ENCODE peak calls at places on chromosomes 11 and 22, in ten cellular contexts. X is Peyer's patch, Z is body of pancreas, H is sigmoid colon, D is heart left ventricle, T is A549, G is HCT116, W is GM12891, O is stomach, N is transverse colon. A is an unnamed sample.
A peak's percentile ranks its signal among the peaks of the same experiment; 100 is the strongest.

GRCh38 chr11:2522636-2523255 is 77.9 kb downstream of the KCNQ1 start:
- DNase-seq in X (peak; percentile 37), Z (peak; percentile 12), H (peak; percentile 50), D (peak; percentile 7), T (no peak), G (no peak), W (peak; percentile 5), O (peak; percentile 20), N (peak; percentile 4), A (no peak)

GRCh38 chr11:64263021-64263946 is 12.0 kb downstream of the PLCB3 start:
- DNase-seq in X (no peak), Z (no peak), H (no peak), D (no peak), T (no peak), G (no peak), W (no peak), O (no peak), N (no peak), A (no peak)

GRCh38 chr11:14374922-14375630 is 16.1 kb upstream of the RRAS2 start:
- DNase-seq in X (no peak), Z (no peak), H (no peak), D (no peak), T (peak; percentile 30), G (no peak), W (no peak), O (no peak), N (no peak), A (peak; percentile 8)

GRCh38 chr11:12890476-12890875 is 118.6 kb upstream of the RASSF10 start:
- DNase-seq in X (no peak), Z (no peak), H (no peak), D (no peak), T (no peak), G (no peak), W (no peak), O (no peak), N (no peak), A (no peak)

GRCh38 chr22:20037419-20037818 is 16.5 kb downstream of the TANGO2 start:
- DNase-seq in X (no peak), Z (no peak), H (no peak), D (no peak), T (no peak), G (no peak), W (no peak), O (no peak), N (no peak), A (no peak)

GRCh38 chr11:45485070-45485716 is 180.2 kb downstream of the CHST1 start:
- DNase-seq in X (no peak), Z (no peak), H (peak; percentile 28), D (no peak), T (no peak), G (peak; percentile 4), W (no peak), O (peak; percentile 9), N (no peak), A (no peak)

GRCh38 chr22:40668611-40669390 is 10.5 kb upstream of the MCHR1 start:
- DNase-seq in X (no peak), Z (no peak), H (no peak), D (no peak), T (peak; percentile 70), G (peak; percentile 31), W (no peak), O (no peak), N (no peak), A (no peak)

GRCh38 chr22:29773233-29773632 is 6.1 kb downstream of the UQCR10 start:
- DNase-seq in X (no peak), Z (no peak), H (no peak), D (no peak), T (peak; percentile 31), G (peak; percentile 36), W (no peak), O (no peak), N (no peak), A (no peak)

GRCh38 chr11:121711900-121712424 is 259.2 kb upstream of the SORL1-AS1 start:
- DNase-seq in X (no peak), Z (no peak), H (no peak), D (no peak), T (no peak), G (no peak), W (no peak), O (no peak), N (no peak), A (no peak)

GRCh38 chr11:34869425-34869824 is 46.8 kb downstream of the APIP start:
- DNase-seq in X (no peak), Z (no peak), H (no peak), D (no peak), T (peak; percentile 18), G (no peak), W (no peak), O (no peak), N (no peak), A (peak; percentile 10)

GRCh38 chr11:30586251-30587144 is at the start of gene MPPED2:
- DNase-seq in X (no peak), Z (peak; percentile 58), H (peak; percentile 77), D (peak; percentile 61), T (peak; percentile 25), G (no peak), W (peak; percentile 71), O (no peak), N (peak; percentile 25), A (no peak)

GRCh38 chr11:695606-696381 is at the start of gene TMEM80:
- DNase-seq in X (peak; percentile 100), Z (peak; percentile 99), H (peak; percentile 100), D (peak; percentile 99), T (peak; percentile 98), G (peak; percentile 96), W (peak; percentile 73), O (peak; percentile 100), N (peak; percentile 99), A (peak; percentile 97)

GRCh38 chr11:697028-697491 is 1.4 kb downstream of the TMEM80 start:
- DNase-seq in X (no peak), Z (peak; percentile 39), H (no peak), D (no peak), T (no peak), G (no peak), W (no peak), O (no peak), N (no peak), A (no peak)

GRCh38 chr11:694563-695331 is at the start of gene DEAF1:
- DNase-seq in X (peak; percentile 99), Z (peak; percentile 99), H (peak; percentile 99), D (peak; percentile 99), T (peak; percentile 97), G (peak; percentile 96), W (peak; percentile 80), O (peak; percentile 99), N (peak; percentile 99), A (peak; percentile 99)

GRCh38 chr11:693887-694562 is 997 bp downstream of the DEAF1 start:
- DNase-seq in X (peak; percentile 74), Z (peak; percentile 61), H (peak; percentile 79), D (peak; percentile 44), T (no peak), G (no peak), W (no peak), O (no peak), N (peak; percentile 69), A (no peak)

GRCh38 chr11:695332-695605 is 247 bp upstream of the DEAF1 start:
- DNase-seq in X (no peak), Z (no peak), H (no peak), D (no peak), T (no peak), G (no peak), W (no peak), O (no peak), N (no peak), A (no peak)
- TF ChIP-seq POLR2A in X (no peak), Z (no peak), H (no peak), D (no peak), T (no peak), G (no peak), W (no peak), O (no peak), N (no peak), A (no peak)

DNA sequence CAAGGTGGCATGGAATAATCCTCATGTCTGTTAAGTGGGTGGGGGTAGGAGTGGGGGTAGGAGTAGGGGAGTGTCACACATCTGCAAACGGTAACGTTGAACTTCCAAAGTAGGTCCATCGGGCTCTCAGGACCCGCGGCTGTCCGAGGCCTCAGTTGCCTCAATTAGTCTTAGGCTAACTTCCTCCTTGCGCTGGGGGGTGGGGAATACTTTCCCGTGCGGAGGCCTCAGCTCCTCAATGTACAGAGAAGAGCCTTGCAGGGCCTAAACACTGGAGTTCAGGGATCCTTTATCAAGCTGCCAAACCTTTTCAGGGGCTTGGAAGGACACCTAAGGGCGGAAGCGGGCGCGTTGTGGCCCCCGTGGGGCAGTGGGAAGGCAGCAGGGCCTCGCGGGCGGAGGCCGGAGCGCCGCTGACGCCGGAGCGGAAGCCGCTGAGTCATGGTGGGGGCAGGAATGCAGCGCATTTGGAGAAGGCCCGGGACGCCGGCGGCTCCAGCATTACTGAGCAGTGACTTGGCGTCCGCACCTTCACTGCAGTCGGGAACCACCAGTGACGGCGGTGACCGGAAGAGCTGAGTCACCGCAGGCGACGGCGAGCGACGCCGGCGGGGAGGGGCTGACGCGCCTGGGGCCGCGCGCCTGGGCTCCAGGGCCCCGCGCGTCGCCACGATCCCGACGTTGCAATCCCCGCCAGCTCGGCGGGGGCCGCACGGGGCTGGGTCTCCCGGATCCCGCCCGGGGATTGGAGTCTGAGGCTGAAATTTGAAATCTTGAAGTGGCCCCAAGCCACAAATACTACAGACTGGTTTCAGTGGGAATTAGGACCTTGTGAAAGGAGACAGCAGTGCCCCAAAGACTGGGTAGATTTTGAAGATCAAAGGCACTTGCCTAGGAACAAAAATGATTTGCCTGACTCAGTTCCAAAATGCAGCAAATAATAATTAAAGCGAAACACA is 20.2 kb upstream of the IPO7 start:
- DNase-seq in X (peak; percentile 96), Z (peak; percentile 97), H (peak; percentile 98), D (peak; percentile 99), T (peak; percentile 99), G (peak; percentile 97), W (peak; percentile 84), O (peak; percentile 96), N (peak; percentile 96), A (peak; percentile 98)
- TF ChIP-seq POLR2A in X (peak; percentile 62), Z (peak; percentile 85), H (peak; percentile 46), D (peak; percentile 90), T (peak; percentile 45), G (peak; percentile 8), W (peak; percentile 95), O (peak; percentile 12), N (peak; percentile 80), A (peak; percentile 95)

DNA sequence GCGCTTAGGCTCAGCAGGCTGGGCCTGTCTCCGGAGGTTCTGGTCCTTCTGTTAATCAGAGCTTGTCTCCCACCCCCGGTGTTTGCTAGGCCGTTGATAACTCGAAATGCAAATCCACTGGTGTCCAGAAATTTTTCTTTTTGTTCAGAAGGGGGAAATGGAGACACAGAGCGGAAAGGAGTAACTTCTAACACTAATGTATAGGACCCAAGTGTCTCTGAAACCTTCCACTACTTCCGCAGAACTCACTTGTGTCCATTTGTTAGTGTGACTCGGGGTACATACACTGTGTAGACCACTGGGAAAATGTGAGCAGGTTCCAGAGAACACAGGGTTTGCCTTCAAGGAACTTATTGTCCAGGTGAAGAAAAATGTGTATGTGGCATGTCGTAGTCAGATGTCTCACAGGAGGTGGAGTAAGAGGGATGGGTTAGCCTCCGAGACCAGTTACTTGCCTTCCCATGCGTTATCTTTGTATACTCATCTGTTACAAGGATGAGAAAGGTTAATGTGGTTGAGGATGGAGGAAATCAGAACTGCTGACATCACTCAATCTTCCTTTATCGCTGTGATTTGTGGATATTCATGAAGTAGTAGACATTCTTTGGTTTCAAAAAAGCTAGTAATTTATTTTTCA is 823 bp downstream of the ARCN1 start:
- DNase-seq in X (no peak), Z (no peak), H (no peak), D (no peak), T (peak; percentile 29), G (peak; percentile 8), W (no peak), O (no peak), N (no peak), A (peak; percentile 71)
- TF ChIP-seq POLR2A in X (no peak), Z (no peak), H (no peak), D (no peak), T (no peak), G (no peak), W (peak; percentile 15), O (no peak), N (no peak), A (no peak)

GRCh38 chr11:4191031-4191571 is 96.5 kb downstream of the RRM1 start:
- DNase-seq in X (no peak), Z (peak; percentile 22), H (peak; percentile 76), D (peak; percentile 93), T (no peak), G (no peak), W (no peak), O (peak; percentile 74), N (no peak), A (no peak)
- TF ChIP-seq POLR2A in X (no peak), Z (no peak), H (no peak), D (no peak), T (no peak), G (no peak), W (no peak), O (no peak), N (no peak), A (no peak)

A was measured in erythroblast.